ENCODE peak calls at places on chromosomes 6 and 20, in four cellular contexts. One of them, this sample, is unnamed.

GRCh38 chr6:134883314-134883713 is 66.6 kb downstream of the ALDH8A1 start:
- DNase-seq in AG08395: no peak
- DNase-seq in activated CD8-positive, alpha-beta T cell treated with anti-CD3 and anti-CD28 coated beads for 36 hours: no peak
- DNase-seq in stimulated activated CD4-positive, alpha-beta T cell treated with anti-CD3 and anti-CD28 coated beads, Interleukin-12 subunit alpha, Interleukin-12 subunit beta, amount 100 ng/mL, for 48 hours: no peak
- DNase-seq in this sample: no peak

GRCh38 chr6:81933089-81933488 is 180.6 kb upstream of the TENT5A start:
- DNase-seq in AG08395: no peak
- DNase-seq in activated CD8-positive, alpha-beta T cell treated with anti-CD3 and anti-CD28 coated beads for 36 hours: no peak
- DNase-seq in stimulated activated CD4-positive, alpha-beta T cell treated with anti-CD3 and anti-CD28 coated beads, Interleukin-12 subunit alpha, Interleukin-12 subunit beta, amount 100 ng/mL, for 48 hours: no peak
- DNase-seq in this sample: no peak

GRCh38 chr20:5933802-5934436 is 16.4 kb downstream of the TRMT6 start:
- DNase-seq in AG08395: peak
- DNase-seq in activated CD8-positive, alpha-beta T cell treated with anti-CD3 and anti-CD28 coated beads for 36 hours: peak
- DNase-seq in stimulated activated CD4-positive, alpha-beta T cell treated with anti-CD3 and anti-CD28 coated beads, Interleukin-12 subunit alpha, Interleukin-12 subunit beta, amount 100 ng/mL, for 48 hours: no peak
- DNase-seq in this sample: peak

GRCh38 chr20:7770578-7770977 is 169.7 kb downstream of the HAO1 start:
- DNase-seq in AG08395: no peak
- DNase-seq in activated CD8-positive, alpha-beta T cell treated with anti-CD3 and anti-CD28 coated beads for 36 hours: peak
- DNase-seq in stimulated activated CD4-positive, alpha-beta T cell treated with anti-CD3 and anti-CD28 coated beads, Interleukin-12 subunit alpha, Interleukin-12 subunit beta, amount 100 ng/mL, for 48 hours: no peak
- DNase-seq in this sample: peak

GRCh38 chr6:163470611-163471010 is 56.1 kb downstream of the QKI start:
- DNase-seq in AG08395: no peak
- DNase-seq in activated CD8-positive, alpha-beta T cell treated with anti-CD3 and anti-CD28 coated beads for 36 hours: no peak
- DNase-seq in stimulated activated CD4-positive, alpha-beta T cell treated with anti-CD3 and anti-CD28 coated beads, Interleukin-12 subunit alpha, Interleukin-12 subunit beta, amount 100 ng/mL, for 48 hours: no peak
- DNase-seq in this sample: no peak

GRCh38 chr6:156563710-156564109 is 213.5 kb upstream of the ARID1B start:
- DNase-seq in AG08395: no peak
- DNase-seq in activated CD8-positive, alpha-beta T cell treated with anti-CD3 and anti-CD28 coated beads for 36 hours: no peak
- DNase-seq in stimulated activated CD4-positive, alpha-beta T cell treated with anti-CD3 and anti-CD28 coated beads, Interleukin-12 subunit alpha, Interleukin-12 subunit beta, amount 100 ng/mL, for 48 hours: no peak
- DNase-seq in this sample: no peak

GRCh38 chr6:152099816-152100618 is 292.5 kb downstream of the ESR1 start:
- DNase-seq in AG08395: peak
- DNase-seq in activated CD8-positive, alpha-beta T cell treated with anti-CD3 and anti-CD28 coated beads for 36 hours: no peak
- DNase-seq in stimulated activated CD4-positive, alpha-beta T cell treated with anti-CD3 and anti-CD28 coated beads, Interleukin-12 subunit alpha, Interleukin-12 subunit beta, amount 100 ng/mL, for 48 hours: no peak
- DNase-seq in this sample: no peak

GRCh38 chr6:34610819-34611477 is 54.8 kb upstream of the SPDEF start:
- DNase-seq in AG08395: peak
- DNase-seq in activated CD8-positive, alpha-beta T cell treated with anti-CD3 and anti-CD28 coated beads for 36 hours: no peak
- DNase-seq in stimulated activated CD4-positive, alpha-beta T cell treated with anti-CD3 and anti-CD28 coated beads, Interleukin-12 subunit alpha, Interleukin-12 subunit beta, amount 100 ng/mL, for 48 hours: no peak
- DNase-seq in this sample: no peak

GRCh38 chr6:138443979-138444378 is 40.0 kb downstream of the HEBP2 start:
- DNase-seq in AG08395: no peak
- DNase-seq in activated CD8-positive, alpha-beta T cell treated with anti-CD3 and anti-CD28 coated beads for 36 hours: no peak
- DNase-seq in stimulated activated CD4-positive, alpha-beta T cell treated with anti-CD3 and anti-CD28 coated beads, Interleukin-12 subunit alpha, Interleukin-12 subunit beta, amount 100 ng/mL, for 48 hours: no peak
- DNase-seq in this sample: no peak

GRCh38 chr6:39927159-39927558 is 7.1 kb downstream of the MOCS1 start:
- DNase-seq in AG08395: peak
- DNase-seq in activated CD8-positive, alpha-beta T cell treated with anti-CD3 and anti-CD28 coated beads for 36 hours: no peak
- DNase-seq in stimulated activated CD4-positive, alpha-beta T cell treated with anti-CD3 and anti-CD28 coated beads, Interleukin-12 subunit alpha, Interleukin-12 subunit beta, amount 100 ng/mL, for 48 hours: no peak
- DNase-seq in this sample: no peak

GRCh38 chr6:169752074-169752623 is 727 bp downstream of the ERMARD start:
- DNase-seq in AG08395: no peak
- DNase-seq in activated CD8-positive, alpha-beta T cell treated with anti-CD3 and anti-CD28 coated beads for 36 hours: peak
- DNase-seq in stimulated activated CD4-positive, alpha-beta T cell treated with anti-CD3 and anti-CD28 coated beads, Interleukin-12 subunit alpha, Interleukin-12 subunit beta, amount 100 ng/mL, for 48 hours: peak
- DNase-seq in this sample: no peak

GRCh38 chr6:36443951-36444428 is 1.2 kb downstream of the KCTD20 start:
- DNase-seq in AG08395: no peak
- DNase-seq in activated CD8-positive, alpha-beta T cell treated with anti-CD3 and anti-CD28 coated beads for 36 hours: peak
- DNase-seq in stimulated activated CD4-positive, alpha-beta T cell treated with anti-CD3 and anti-CD28 coated beads, Interleukin-12 subunit alpha, Interleukin-12 subunit beta, amount 100 ng/mL, for 48 hours: no peak
- DNase-seq in this sample: no peak

GRCh38 chr6:3517350-3517749 is 60.5 kb upstream of the SLC22A23 start:
- DNase-seq in AG08395: peak
- DNase-seq in activated CD8-positive, alpha-beta T cell treated with anti-CD3 and anti-CD28 coated beads for 36 hours: no peak
- DNase-seq in stimulated activated CD4-positive, alpha-beta T cell treated with anti-CD3 and anti-CD28 coated beads, Interleukin-12 subunit alpha, Interleukin-12 subunit beta, amount 100 ng/mL, for 48 hours: no peak
- DNase-seq in this sample: no peak

GRCh38 chr6:122712093-122712863 is 67.2 kb upstream of the FABP7 start:
- DNase-seq in AG08395: no peak
- DNase-seq in activated CD8-positive, alpha-beta T cell treated with anti-CD3 and anti-CD28 coated beads for 36 hours: no peak
- DNase-seq in stimulated activated CD4-positive, alpha-beta T cell treated with anti-CD3 and anti-CD28 coated beads, Interleukin-12 subunit alpha, Interleukin-12 subunit beta, amount 100 ng/mL, for 48 hours: no peak
- DNase-seq in this sample: no peak

GRCh38 chr6:32973144-32973854 is 4.9 kb downstream of the BRD2 start:
- DNase-seq in AG08395: no peak
- DNase-seq in activated CD8-positive, alpha-beta T cell treated with anti-CD3 and anti-CD28 coated beads for 36 hours: peak
- DNase-seq in stimulated activated CD4-positive, alpha-beta T cell treated with anti-CD3 and anti-CD28 coated beads, Interleukin-12 subunit alpha, Interleukin-12 subunit beta, amount 100 ng/mL, for 48 hours: no peak
- DNase-seq in this sample: peak

GRCh38 chr6:168166627-168167026 is 87.6 kb upstream of the FRMD1 start:
- DNase-seq in AG08395: no peak
- DNase-seq in activated CD8-positive, alpha-beta T cell treated with anti-CD3 and anti-CD28 coated beads for 36 hours: no peak
- DNase-seq in stimulated activated CD4-positive, alpha-beta T cell treated with anti-CD3 and anti-CD28 coated beads, Interleukin-12 subunit alpha, Interleukin-12 subunit beta, amount 100 ng/mL, for 48 hours: no peak
- DNase-seq in this sample: no peak

GRCh38 chr6:10441004-10441654 is 26.3 kb upstream of the TFAP2A start:
- DNase-seq in AG08395: peak
- DNase-seq in activated CD8-positive, alpha-beta T cell treated with anti-CD3 and anti-CD28 coated beads for 36 hours: no peak
- DNase-seq in stimulated activated CD4-positive, alpha-beta T cell treated with anti-CD3 and anti-CD28 coated beads, Interleukin-12 subunit alpha, Interleukin-12 subunit beta, amount 100 ng/mL, for 48 hours: no peak
- DNase-seq in this sample: no peak